ENCODE peak calls at places on chromosome 1, in six cellular contexts. N, P, X, J, V and F are unnamed samples.

GRCh38 chr1:215923129-215923824 is 356.2 kb downstream of the KCTD3 start:
- DNase-seq in N (no peak), P (no peak), X (no peak), J (no peak), V (peak; percentile 80), F (no peak)

GRCh38 chr1:18711003-18711402 is 80.4 kb downstream of the PAX7 start:
- DNase-seq in N (no peak), P (no peak), X (no peak), J (no peak), V (no peak), F (no peak)

GRCh38 chr1:234731371-234732085 is 121.5 kb upstream of the IRF2BP2 start:
- DNase-seq in N (peak; percentile 81), P (peak; percentile 79), X (peak; percentile 41), J (peak; percentile 75), V (peak; percentile 70), F (peak; percentile 95)

GRCh38 chr1:114320586-114320985 is 166.9 kb upstream of the SYT6 start:
- DNase-seq in N (no peak), P (no peak), X (no peak), J (peak; percentile 86), V (no peak), F (peak; percentile 82)

GRCh38 chr1:203408485-203409229 is 57.7 kb upstream of the FMOD start:
- DNase-seq in N (peak; percentile 82), P (peak; percentile 87), X (no peak), J (peak; percentile 88), V (peak; percentile 64), F (peak; percentile 88)

GRCh38 chr1:30929135-30929889 is 20.8 kb upstream of the SDC3 start:
- DNase-seq in N (peak; percentile 62), P (no peak), X (peak; percentile 66), J (peak; percentile 71), V (peak; percentile 79), F (no peak)

GRCh38 chr1:237093706-237094105 is 51.7 kb downstream of the RYR2 start:
- DNase-seq in N (no peak), P (no peak), X (no peak), J (no peak), V (no peak), F (no peak)

GRCh38 chr1:23083714-23084480 is 64.6 kb downstream of the KDM1A start:
- DNase-seq in N (no peak), P (peak; percentile 65), X (no peak), J (no peak), V (no peak), F (peak; percentile 48)

GRCh38 chr1:76125441-76126215 is 51.1 kb downstream of the ST6GALNAC3 start:
- DNase-seq in N (peak; percentile 76), P (no peak), X (no peak), J (no peak), V (no peak), F (no peak)